ENCODE peak calls at places on chromosomes 7 and 10, in nine cellular contexts. One of them, this sample, is unnamed.

GRCh38 chr10:90742189-90742588 is 115.7 kb downstream of the HTR7 start:
- DNase-seq in LoVo: no peak
- DNase-seq in osteocyte: no peak
- DNase-seq in HS-5: peak; percentile 67
- DNase-seq in T-cell: no peak
- DNase-seq in SJSA1: peak; percentile 52
- DNase-seq in amniotic stem cell: peak; percentile 14
- DNase-seq in stimulated activated CD8-positive, alpha-beta memory T cell treated with anti-CD3 and anti-CD28 coated beads, Interleukin-4, amount 100 ng/mL, for 24 hours: no peak
- DNase-seq in activated CD8-positive, alpha-beta memory T cell treated with anti-CD3 and anti-CD28 coated beads for 4 hours: no peak
- DNase-seq in this sample: peak; percentile 51

GRCh38 chr7:64320547-64321495 is 7.1 kb downstream of the ZNF736 start:
- DNase-seq in LoVo: no peak
- DNase-seq in osteocyte: no peak
- DNase-seq in HS-5: no peak
- DNase-seq in T-cell: no peak
- DNase-seq in SJSA1: no peak
- DNase-seq in amniotic stem cell: no peak
- DNase-seq in stimulated activated CD8-positive, alpha-beta memory T cell treated with anti-CD3 and anti-CD28 coated beads, Interleukin-4, amount 100 ng/mL, for 24 hours: no peak
- DNase-seq in activated CD8-positive, alpha-beta memory T cell treated with anti-CD3 and anti-CD28 coated beads for 4 hours: no peak
- DNase-seq in this sample: no peak

GRCh38 chr7:26440993-26441636 is 149.5 kb downstream of the SNX10 start:
- DNase-seq in LoVo: no peak
- DNase-seq in osteocyte: no peak
- DNase-seq in HS-5: no peak
- DNase-seq in T-cell: no peak
- DNase-seq in SJSA1: no peak
- DNase-seq in amniotic stem cell: no peak
- DNase-seq in stimulated activated CD8-positive, alpha-beta memory T cell treated with anti-CD3 and anti-CD28 coated beads, Interleukin-4, amount 100 ng/mL, for 24 hours: no peak
- DNase-seq in activated CD8-positive, alpha-beta memory T cell treated with anti-CD3 and anti-CD28 coated beads for 4 hours: no peak
- DNase-seq in this sample: no peak

GRCh38 chr7:140126435-140127034 is 50.2 kb downstream of the KDM7A start:
- DNase-seq in LoVo: no peak
- DNase-seq in osteocyte: no peak
- DNase-seq in HS-5: no peak
- DNase-seq in T-cell: no peak
- DNase-seq in SJSA1: no peak
- DNase-seq in amniotic stem cell: no peak
- DNase-seq in stimulated activated CD8-positive, alpha-beta memory T cell treated with anti-CD3 and anti-CD28 coated beads, Interleukin-4, amount 100 ng/mL, for 24 hours: no peak
- DNase-seq in activated CD8-positive, alpha-beta memory T cell treated with anti-CD3 and anti-CD28 coated beads for 4 hours: no peak
- DNase-seq in this sample: no peak

GRCh38 chr10:52314007-52314821 is at the start of gene DKK1:
- DNase-seq in LoVo: peak; percentile 84
- DNase-seq in osteocyte: peak; percentile 93
- DNase-seq in HS-5: peak; percentile 58
- DNase-seq in T-cell: no peak
- DNase-seq in SJSA1: peak; percentile 88
- DNase-seq in amniotic stem cell: peak; percentile 71
- DNase-seq in stimulated activated CD8-positive, alpha-beta memory T cell treated with anti-CD3 and anti-CD28 coated beads, Interleukin-4, amount 100 ng/mL, for 24 hours: no peak
- DNase-seq in activated CD8-positive, alpha-beta memory T cell treated with anti-CD3 and anti-CD28 coated beads for 4 hours: no peak
- DNase-seq in this sample: peak; percentile 63

GRCh38 chr10:108452483-108453060 is 1288.1 kb upstream of the SORCS1 start:
- DNase-seq in LoVo: no peak
- DNase-seq in osteocyte: no peak
- DNase-seq in HS-5: no peak
- DNase-seq in T-cell: no peak
- DNase-seq in SJSA1: no peak
- DNase-seq in amniotic stem cell: no peak
- DNase-seq in stimulated activated CD8-positive, alpha-beta memory T cell treated with anti-CD3 and anti-CD28 coated beads, Interleukin-4, amount 100 ng/mL, for 24 hours: no peak
- DNase-seq in activated CD8-positive, alpha-beta memory T cell treated with anti-CD3 and anti-CD28 coated beads for 4 hours: no peak
- DNase-seq in this sample: peak; percentile 8

GRCh38 chr10:95770084-95770720 is 14.2 kb downstream of the ENTPD1 start:
- DNase-seq in LoVo: no peak
- DNase-seq in osteocyte: no peak
- DNase-seq in HS-5: no peak
- DNase-seq in T-cell: no peak
- DNase-seq in SJSA1: no peak
- DNase-seq in amniotic stem cell: no peak
- DNase-seq in stimulated activated CD8-positive, alpha-beta memory T cell treated with anti-CD3 and anti-CD28 coated beads, Interleukin-4, amount 100 ng/mL, for 24 hours: no peak
- DNase-seq in activated CD8-positive, alpha-beta memory T cell treated with anti-CD3 and anti-CD28 coated beads for 4 hours: no peak
- DNase-seq in this sample: no peak

GRCh38 chr10:1526427-1527055 is 210.8 kb downstream of the ADARB2 start:
- DNase-seq in LoVo: no peak
- DNase-seq in osteocyte: no peak
- DNase-seq in HS-5: no peak
- DNase-seq in T-cell: no peak
- DNase-seq in SJSA1: no peak
- DNase-seq in amniotic stem cell: no peak
- DNase-seq in stimulated activated CD8-positive, alpha-beta memory T cell treated with anti-CD3 and anti-CD28 coated beads, Interleukin-4, amount 100 ng/mL, for 24 hours: no peak
- DNase-seq in activated CD8-positive, alpha-beta memory T cell treated with anti-CD3 and anti-CD28 coated beads for 4 hours: no peak
- DNase-seq in this sample: no peak

GRCh38 chr7:42272793-42273665 is 36.0 kb upstream of the GLI3 start:
- DNase-seq in LoVo: peak; percentile 24
- DNase-seq in osteocyte: no peak
- DNase-seq in HS-5: peak; percentile 58
- DNase-seq in T-cell: no peak
- DNase-seq in SJSA1: no peak
- DNase-seq in amniotic stem cell: peak; percentile 23
- DNase-seq in stimulated activated CD8-positive, alpha-beta memory T cell treated with anti-CD3 and anti-CD28 coated beads, Interleukin-4, amount 100 ng/mL, for 24 hours: no peak
- DNase-seq in activated CD8-positive, alpha-beta memory T cell treated with anti-CD3 and anti-CD28 coated beads for 4 hours: no peak
- DNase-seq in this sample: no peak

GRCh38 chr7:152989889-152990380 is 230.4 kb downstream of the ACTR3B start:
- DNase-seq in LoVo: no peak
- DNase-seq in osteocyte: no peak
- DNase-seq in HS-5: no peak
- DNase-seq in T-cell: no peak
- DNase-seq in SJSA1: no peak
- DNase-seq in amniotic stem cell: no peak
- DNase-seq in stimulated activated CD8-positive, alpha-beta memory T cell treated with anti-CD3 and anti-CD28 coated beads, Interleukin-4, amount 100 ng/mL, for 24 hours: no peak
- DNase-seq in activated CD8-positive, alpha-beta memory T cell treated with anti-CD3 and anti-CD28 coated beads for 4 hours: no peak
- DNase-seq in this sample: no peak

GRCh38 chr10:132738454-132739224 is 47.3 kb downstream of the NKX6-2 start:
- DNase-seq in LoVo: no peak
- DNase-seq in osteocyte: no peak
- DNase-seq in HS-5: no peak
- DNase-seq in T-cell: no peak
- DNase-seq in SJSA1: no peak
- DNase-seq in amniotic stem cell: no peak
- DNase-seq in stimulated activated CD8-positive, alpha-beta memory T cell treated with anti-CD3 and anti-CD28 coated beads, Interleukin-4, amount 100 ng/mL, for 24 hours: no peak
- DNase-seq in activated CD8-positive, alpha-beta memory T cell treated with anti-CD3 and anti-CD28 coated beads for 4 hours: no peak
- DNase-seq in this sample: no peak

GRCh38 chr7:50953820-50954219 is 171.1 kb upstream of the GRB10 start:
- DNase-seq in LoVo: no peak
- DNase-seq in osteocyte: no peak
- DNase-seq in HS-5: no peak
- DNase-seq in T-cell: no peak
- DNase-seq in SJSA1: peak; percentile 52
- DNase-seq in amniotic stem cell: no peak
- DNase-seq in stimulated activated CD8-positive, alpha-beta memory T cell treated with anti-CD3 and anti-CD28 coated beads, Interleukin-4, amount 100 ng/mL, for 24 hours: no peak
- DNase-seq in activated CD8-positive, alpha-beta memory T cell treated with anti-CD3 and anti-CD28 coated beads for 4 hours: no peak
- DNase-seq in this sample: no peak